ENCODE peak calls at places on chromosomes 12 and 14, in seven cellular contexts. One of them, this sample, is unnamed.

GRCh38 chr12:51028126-51028810 is 2.1 kb upstream of the SLC11A2 start:
- DNase-seq in brain microvascular endothelial cell: peak; percentile 17
- DNase-seq in tibial artery: no peak
- DNase-seq in GM12864: no peak
- DNase-seq in CD8-positive, alpha-beta memory T cell: peak; percentile 26
- DNase-seq in AG10803: peak; percentile 46
- DNase-seq in foreskin fibroblast: peak; percentile 46
- DNase-seq in this sample: no peak

GRCh38 chr14:100239200-100239839 is 376 bp downstream of the YY1 start:
- DNase-seq in brain microvascular endothelial cell: no peak
- DNase-seq in tibial artery: no peak
- DNase-seq in GM12864: no peak
- DNase-seq in CD8-positive, alpha-beta memory T cell: no peak
- DNase-seq in AG10803: no peak
- DNase-seq in foreskin fibroblast: no peak
- DNase-seq in this sample: no peak

GRCh38 chr14:96676161-96676560 is 121.0 kb upstream of the VRK1 start:
- DNase-seq in brain microvascular endothelial cell: peak; percentile 2
- DNase-seq in tibial artery: no peak
- DNase-seq in GM12864: no peak
- DNase-seq in CD8-positive, alpha-beta memory T cell: no peak
- DNase-seq in AG10803: no peak
- DNase-seq in foreskin fibroblast: peak; percentile 1
- DNase-seq in this sample: no peak

GRCh38 chr14:72677664-72678063 is 216.2 kb downstream of the DPF3 start:
- DNase-seq in brain microvascular endothelial cell: peak; percentile 27
- DNase-seq in tibial artery: no peak
- DNase-seq in GM12864: no peak
- DNase-seq in CD8-positive, alpha-beta memory T cell: no peak
- DNase-seq in AG10803: no peak
- DNase-seq in foreskin fibroblast: no peak
- DNase-seq in this sample: no peak

GRCh38 chr12:62631531-62632520 is 165.2 kb downstream of the MON2 start:
- DNase-seq in brain microvascular endothelial cell: peak; percentile 81
- DNase-seq in tibial artery: peak; percentile 83
- DNase-seq in GM12864: no peak
- DNase-seq in CD8-positive, alpha-beta memory T cell: peak; percentile 20
- DNase-seq in AG10803: peak; percentile 96
- DNase-seq in foreskin fibroblast: peak; percentile 77
- DNase-seq in this sample: no peak

GRCh38 chr12:94230357-94230905 is 82.1 kb downstream of the PLXNC1 start:
- DNase-seq in brain microvascular endothelial cell: no peak
- DNase-seq in tibial artery: no peak
- DNase-seq in GM12864: no peak
- DNase-seq in CD8-positive, alpha-beta memory T cell: peak; percentile 13
- DNase-seq in AG10803: no peak
- DNase-seq in foreskin fibroblast: no peak
- DNase-seq in this sample: no peak

GRCh38 chr14:74223016-74223415 is 16.2 kb upstream of the VSX2 start:
- DNase-seq in brain microvascular endothelial cell: no peak
- DNase-seq in tibial artery: peak; percentile 24
- DNase-seq in GM12864: no peak
- DNase-seq in CD8-positive, alpha-beta memory T cell: no peak
- DNase-seq in AG10803: no peak
- DNase-seq in foreskin fibroblast: no peak
- DNase-seq in this sample: no peak

GRCh38 chr12:19223018-19223417 is 93.5 kb downstream of the PLEKHA5 start:
- DNase-seq in brain microvascular endothelial cell: no peak
- DNase-seq in tibial artery: no peak
- DNase-seq in GM12864: no peak
- DNase-seq in CD8-positive, alpha-beta memory T cell: no peak
- DNase-seq in AG10803: no peak
- DNase-seq in foreskin fibroblast: no peak
- DNase-seq in this sample: no peak

GRCh38 chr12:104686196-104686595 is 229.4 kb downstream of the CHST11 start:
- DNase-seq in brain microvascular endothelial cell: no peak
- DNase-seq in tibial artery: no peak
- DNase-seq in GM12864: no peak
- DNase-seq in CD8-positive, alpha-beta memory T cell: no peak
- DNase-seq in AG10803: no peak
- DNase-seq in foreskin fibroblast: no peak
- DNase-seq in this sample: no peak

GRCh38 chr14:72679106-72679505 is 214.8 kb downstream of the DPF3 start:
- DNase-seq in brain microvascular endothelial cell: no peak
- DNase-seq in tibial artery: no peak
- DNase-seq in GM12864: no peak
- DNase-seq in CD8-positive, alpha-beta memory T cell: no peak
- DNase-seq in AG10803: peak; percentile 42
- DNase-seq in foreskin fibroblast: no peak
- DNase-seq in this sample: no peak

GRCh38 chr14:44347316-44347715 is 159.8 kb downstream of the FSCB start:
- DNase-seq in brain microvascular endothelial cell: no peak
- DNase-seq in tibial artery: no peak
- DNase-seq in GM12864: no peak
- DNase-seq in CD8-positive, alpha-beta memory T cell: no peak
- DNase-seq in AG10803: no peak
- DNase-seq in foreskin fibroblast: no peak
- DNase-seq in this sample: no peak

GRCh38 chr12:93767524-93767863 is 90.3 kb downstream of the CRADD start:
- DNase-seq in brain microvascular endothelial cell: no peak
- DNase-seq in tibial artery: no peak
- DNase-seq in GM12864: no peak
- DNase-seq in CD8-positive, alpha-beta memory T cell: no peak
- DNase-seq in AG10803: peak; percentile 19
- DNase-seq in foreskin fibroblast: no peak
- DNase-seq in this sample: no peak

GRCh38 chr14:64186231-64187129 is 107.7 kb downstream of the ESR2 start:
- DNase-seq in brain microvascular endothelial cell: no peak
- DNase-seq in tibial artery: no peak
- DNase-seq in GM12864: no peak
- DNase-seq in CD8-positive, alpha-beta memory T cell: no peak
- DNase-seq in AG10803: no peak
- DNase-seq in foreskin fibroblast: no peak
- DNase-seq in this sample: no peak

GRCh38 chr12:125185740-125186470 is 120.7 kb downstream of the AACS start:
- DNase-seq in brain microvascular endothelial cell: peak; percentile 18
- DNase-seq in tibial artery: peak; percentile 74
- DNase-seq in GM12864: peak; percentile 18
- DNase-seq in CD8-positive, alpha-beta memory T cell: no peak
- DNase-seq in AG10803: peak; percentile 63
- DNase-seq in foreskin fibroblast: peak; percentile 70
- DNase-seq in this sample: no peak

GRCh38 chr12:52204931-52205505 is 13.2 kb upstream of the KRT80 start:
- DNase-seq in brain microvascular endothelial cell: no peak
- DNase-seq in tibial artery: no peak
- DNase-seq in GM12864: no peak
- DNase-seq in CD8-positive, alpha-beta memory T cell: no peak
- DNase-seq in AG10803: no peak
- DNase-seq in foreskin fibroblast: no peak
- DNase-seq in this sample: no peak

GRCh38 chr12:6434205-6435180 is 10.3 kb upstream of the CD27 start:
- DNase-seq in brain microvascular endothelial cell: no peak
- DNase-seq in tibial artery: peak; percentile 35
- DNase-seq in GM12864: no peak
- DNase-seq in CD8-positive, alpha-beta memory T cell: peak; percentile 55
- DNase-seq in AG10803: no peak
- DNase-seq in foreskin fibroblast: no peak
- DNase-seq in this sample: no peak

GRCh38 chr12:123106640-123107359 is 44.1 kb downstream of the PITPNM2 start:
- DNase-seq in brain microvascular endothelial cell: no peak
- DNase-seq in tibial artery: no peak
- DNase-seq in GM12864: no peak
- DNase-seq in CD8-positive, alpha-beta memory T cell: peak; percentile 44
- DNase-seq in AG10803: no peak
- DNase-seq in foreskin fibroblast: no peak
- DNase-seq in this sample: no peak

GRCh38 chr14:35752380-35752779 is 56.7 kb downstream of the RALGAPA1 start:
- DNase-seq in brain microvascular endothelial cell: no peak
- DNase-seq in tibial artery: no peak
- DNase-seq in GM12864: no peak
- DNase-seq in CD8-positive, alpha-beta memory T cell: no peak
- DNase-seq in AG10803: no peak
- DNase-seq in foreskin fibroblast: no peak
- DNase-seq in this sample: no peak

GRCh38 chr12:95637010-95637409 is 85.7 kb upstream of the USP44 start:
- DNase-seq in brain microvascular endothelial cell: no peak
- DNase-seq in tibial artery: no peak
- DNase-seq in GM12864: no peak
- DNase-seq in CD8-positive, alpha-beta memory T cell: no peak
- DNase-seq in AG10803: no peak
- DNase-seq in foreskin fibroblast: no peak
- DNase-seq in this sample: no peak

GRCh38 chr12:129614221-129614885 is 289.5 kb downstream of the TMEM132D start:
- DNase-seq in brain microvascular endothelial cell: peak; percentile 88
- DNase-seq in tibial artery: no peak
- DNase-seq in GM12864: no peak
- DNase-seq in CD8-positive, alpha-beta memory T cell: no peak
- DNase-seq in AG10803: no peak
- DNase-seq in foreskin fibroblast: no peak
- DNase-seq in this sample: no peak

GRCh38 chr12:25252946-25253345 is 2.2 kb upstream of the KRAS start:
- DNase-seq in brain microvascular endothelial cell: no peak
- DNase-seq in tibial artery: no peak
- DNase-seq in GM12864: no peak
- DNase-seq in CD8-positive, alpha-beta memory T cell: no peak
- DNase-seq in AG10803: no peak
- DNase-seq in foreskin fibroblast: no peak
- DNase-seq in this sample: no peak

GRCh38 chr12:25250744-25251730 is at the start of gene KRAS:
- DNase-seq in brain microvascular endothelial cell: peak; percentile 95
- DNase-seq in tibial artery: peak; percentile 98
- DNase-seq in GM12864: peak; percentile 90
- DNase-seq in CD8-positive, alpha-beta memory T cell: peak; percentile 88
- DNase-seq in AG10803: peak; percentile 99
- DNase-seq in foreskin fibroblast: peak; percentile 98
- DNase-seq in this sample: no peak

GRCh38 chr12:25253371-25254068 is 2.8 kb upstream of the KRAS start:
- DNase-seq in brain microvascular endothelial cell: no peak
- DNase-seq in tibial artery: no peak
- DNase-seq in GM12864: no peak
- DNase-seq in CD8-positive, alpha-beta memory T cell: no peak
- DNase-seq in AG10803: no peak
- DNase-seq in foreskin fibroblast: no peak
- DNase-seq in this sample: no peak

GRCh38 chr12:25249951-25250738 is 584 bp downstream of the KRAS start:
- DNase-seq in brain microvascular endothelial cell: no peak
- DNase-seq in tibial artery: peak; percentile 79
- DNase-seq in GM12864: no peak
- DNase-seq in CD8-positive, alpha-beta memory T cell: peak; percentile 48
- DNase-seq in AG10803: peak; percentile 9
- DNase-seq in foreskin fibroblast: peak; percentile 4
- DNase-seq in this sample: no peak

DNA sequence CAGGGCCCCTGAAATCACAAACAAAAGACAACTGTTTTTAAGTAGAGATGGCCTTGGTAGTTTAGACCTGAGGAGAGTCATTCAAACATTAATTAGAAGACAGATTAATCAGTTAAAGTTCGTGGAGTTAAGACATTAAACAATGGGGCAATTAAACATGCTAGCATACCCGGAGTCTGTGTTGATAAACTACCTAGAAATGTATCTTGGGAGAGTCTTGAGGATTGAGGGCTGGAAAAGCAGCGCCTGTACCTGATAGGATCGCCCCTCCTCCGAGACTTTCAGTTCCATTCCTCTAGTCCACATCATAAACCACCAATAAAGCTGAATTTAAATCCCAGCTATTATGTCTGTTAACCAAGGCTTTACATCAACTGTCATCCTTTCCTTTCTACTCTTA is 1.0 kb upstream of the KRAS start:
- DNase-seq in brain microvascular endothelial cell: no peak
- DNase-seq in tibial artery: no peak
- DNase-seq in GM12864: no peak
- DNase-seq in CD8-positive, alpha-beta memory T cell: peak; percentile 10
- DNase-seq in AG10803: no peak
- DNase-seq in foreskin fibroblast: no peak
- DNase-seq in this sample: no peak
- H3K4me3 ChIP-seq in brain microvascular endothelial cell: peak overlapping the region; percentile 83
- H3K4me3 ChIP-seq in tibial artery: peak overlapping the region; percentile 97
- H3K4me3 ChIP-seq in GM12864: peak overlapping the region; percentile 68
- H3K4me3 ChIP-seq in CD8-positive, alpha-beta memory T cell: peak overlapping the region; percentile 68
- H3K4me3 ChIP-seq in AG10803: peak overlapping the region; percentile 68
- H3K4me3 ChIP-seq in foreskin fibroblast: peak overlapping the region; percentile 87
- H3K4me3 ChIP-seq in this sample: peak overlapping the region; percentile 85

DNA sequence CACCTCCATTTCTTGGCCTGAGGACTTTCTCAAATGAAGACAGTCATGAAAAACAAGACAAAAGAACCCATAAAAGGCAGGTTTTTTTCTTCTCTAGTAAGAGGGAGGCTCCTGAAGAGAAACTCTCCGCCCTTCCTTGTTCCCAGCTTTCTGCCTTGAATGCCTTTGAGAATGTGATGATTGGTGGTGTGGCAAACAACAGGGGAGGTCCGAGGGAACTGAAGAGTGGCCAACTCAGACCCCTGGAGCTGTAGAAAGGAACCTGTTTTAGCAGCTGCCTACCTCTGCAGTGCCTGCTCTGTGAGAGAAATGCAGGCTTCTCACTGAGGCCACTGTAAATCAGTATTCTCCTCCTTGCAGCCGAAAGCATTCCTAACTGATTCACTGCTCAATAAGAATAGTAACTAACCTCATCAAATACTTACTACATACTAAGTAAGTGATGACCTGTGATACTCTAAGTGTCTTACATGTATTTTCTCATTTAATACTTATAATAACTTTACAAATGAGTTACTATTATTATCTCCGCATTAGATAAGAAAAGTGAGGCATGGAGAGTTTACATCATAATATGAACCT is 16.7 kb upstream of the ERC1 start:
- DNase-seq in brain microvascular endothelial cell: no peak
- DNase-seq in tibial artery: no peak
- DNase-seq in GM12864: no peak
- DNase-seq in CD8-positive, alpha-beta memory T cell: no peak
- DNase-seq in AG10803: no peak
- DNase-seq in foreskin fibroblast: no peak
- DNase-seq in this sample: no peak
- H3K4me3 ChIP-seq in brain microvascular endothelial cell: no peak overlapping the region
- H3K4me3 ChIP-seq in tibial artery: no peak overlapping the region
- H3K4me3 ChIP-seq in GM12864: no peak overlapping the region
- H3K4me3 ChIP-seq in CD8-positive, alpha-beta memory T cell: no peak overlapping the region
- H3K4me3 ChIP-seq in AG10803: no peak overlapping the region
- H3K4me3 ChIP-seq in foreskin fibroblast: no peak overlapping the region
- H3K4me3 ChIP-seq in this sample: no peak overlapping the region

DNA sequence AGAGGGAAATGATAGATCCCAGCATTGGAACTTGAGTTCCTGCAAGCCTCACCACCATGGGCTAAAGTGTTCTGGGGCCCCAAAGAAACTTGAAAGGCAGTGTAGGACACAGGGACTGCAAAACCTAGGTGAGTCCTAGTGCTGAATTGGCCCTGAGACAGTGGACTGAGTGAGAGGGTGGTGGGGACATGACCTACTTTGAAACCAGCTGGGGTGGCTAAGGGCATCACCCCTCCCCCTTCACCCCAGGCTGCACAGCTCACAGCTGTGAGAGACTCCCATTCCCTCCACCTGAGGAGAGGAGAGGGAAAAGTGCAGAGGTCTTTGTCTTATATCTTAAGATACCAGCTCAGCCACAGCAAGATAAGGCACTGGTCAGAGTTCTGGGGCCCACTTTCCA is 62.4 kb downstream of the MAPKAPK5 start:
- DNase-seq in brain microvascular endothelial cell: no peak
- DNase-seq in tibial artery: no peak
- DNase-seq in GM12864: no peak
- DNase-seq in CD8-positive, alpha-beta memory T cell: no peak
- DNase-seq in AG10803: no peak
- DNase-seq in foreskin fibroblast: no peak
- DNase-seq in this sample: no peak
- H3K4me3 ChIP-seq in brain microvascular endothelial cell: no peak overlapping the region
- H3K4me3 ChIP-seq in tibial artery: no peak overlapping the region
- H3K4me3 ChIP-seq in GM12864: no peak overlapping the region
- H3K4me3 ChIP-seq in CD8-positive, alpha-beta memory T cell: no peak overlapping the region
- H3K4me3 ChIP-seq in AG10803: no peak overlapping the region
- H3K4me3 ChIP-seq in foreskin fibroblast: no peak overlapping the region
- H3K4me3 ChIP-seq in this sample: no peak overlapping the region

GRCh38 chr14:60652674-60653387 is 3.6 kb upstream of the SIX1 start:
- DNase-seq in brain microvascular endothelial cell: no peak
- DNase-seq in tibial artery: no peak
- DNase-seq in GM12864: no peak
- DNase-seq in CD8-positive, alpha-beta memory T cell: no peak
- DNase-seq in AG10803: no peak
- DNase-seq in foreskin fibroblast: no peak
- DNase-seq in this sample: no peak
- H3K4me3 ChIP-seq in brain microvascular endothelial cell: peak overlapping the region; percentile 37
- H3K4me3 ChIP-seq in tibial artery: no peak overlapping the region
- H3K4me3 ChIP-seq in GM12864: no peak overlapping the region
- H3K4me3 ChIP-seq in CD8-positive, alpha-beta memory T cell: no peak overlapping the region
- H3K4me3 ChIP-seq in AG10803: peak overlapping the region; percentile 20
- H3K4me3 ChIP-seq in foreskin fibroblast: peak overlapping the region; percentile 5
- H3K4me3 ChIP-seq in this sample: no peak overlapping the region

This sample was measured in vagina.